ENCODE peak calls at places on chromosomes 1 and 21, in four cellular contexts. One of them, this sample, is unnamed.

GRCh38 chr1:21468597-21468996 is 28.7 kb downstream of the NBPF3 start:
- DNase-seq in Panc1: no peak
- DNase-seq in HepG2: no peak
- DNase-seq in endothelial cell of umbilical vein: peak; percentile 16
- DNase-seq in this sample: no peak

GRCh38 chr1:160580208-160580812 is 1.0 kb upstream of the CD84 start:
- DNase-seq in endothelial cell of umbilical vein: no peak
- DNase-seq in HepG2: no peak
- DNase-seq in Panc1: no peak
- DNase-seq in this sample: no peak

GRCh38 chr1:18110598-18110939 is 3.0 kb downstream of the IGSF21 start:
- DNase-seq in HepG2: no peak
- DNase-seq in endothelial cell of umbilical vein: no peak
- DNase-seq in Panc1: no peak
- DNase-seq in this sample: no peak

GRCh38 chr21:46386726-46387073 is 62.7 kb downstream of the PCNT start:
- DNase-seq in Panc1: no peak
- DNase-seq in endothelial cell of umbilical vein: no peak
- DNase-seq in HepG2: no peak
- DNase-seq in this sample: no peak

GRCh38 chr21:41357546-41357945 is 4.3 kb upstream of the MX2 start:
- DNase-seq in Panc1: no peak
- DNase-seq in HepG2: no peak
- DNase-seq in endothelial cell of umbilical vein: no peak
- DNase-seq in this sample: no peak

GRCh38 chr1:10975567-10976326 is 36.7 kb upstream of the TARDBP start:
- DNase-seq in Panc1: peak; percentile 33
- DNase-seq in HepG2: peak; percentile 48
- DNase-seq in endothelial cell of umbilical vein: no peak
- DNase-seq in this sample: no peak

GRCh38 chr1:89873757-89874156 is 52.9 kb downstream of the LRRC8D start:
- DNase-seq in Panc1: no peak
- DNase-seq in endothelial cell of umbilical vein: peak; percentile 76
- DNase-seq in HepG2: no peak
- DNase-seq in this sample: no peak

GRCh38 chr1:198220428-198220827 is 63.6 kb downstream of the NEK7 start:
- DNase-seq in HepG2: no peak
- DNase-seq in Panc1: peak; percentile 36
- DNase-seq in endothelial cell of umbilical vein: peak; percentile 98
- DNase-seq in this sample: no peak

GRCh38 chr1:239879321-239880170 is 212.1 kb upstream of the FMN2 start:
- DNase-seq in endothelial cell of umbilical vein: no peak
- DNase-seq in Panc1: no peak
- DNase-seq in HepG2: no peak
- DNase-seq in this sample: no peak

GRCh38 chr1:63797056-63797726 is 23.4 kb downstream of the ROR1 start:
- DNase-seq in HepG2: peak; percentile 9
- DNase-seq in endothelial cell of umbilical vein: no peak
- DNase-seq in Panc1: no peak
- DNase-seq in this sample: no peak

GRCh38 chr1:15153184-15153841 is at the start of gene TMEM51:
- DNase-seq in Panc1: no peak
- DNase-seq in endothelial cell of umbilical vein: peak; percentile 79
- DNase-seq in HepG2: peak; percentile 60
- DNase-seq in this sample: no peak

GRCh38 chr1:232641507-232641906 is 11.6 kb upstream of the SIPA1L2 start:
- DNase-seq in endothelial cell of umbilical vein: no peak
- DNase-seq in HepG2: no peak
- DNase-seq in Panc1: no peak
- DNase-seq in this sample: no peak

GRCh38 chr21:32844653-32845443 is 73.3 kb upstream of the PAXBP1 start:
- DNase-seq in Panc1: no peak
- DNase-seq in HepG2: no peak
- DNase-seq in endothelial cell of umbilical vein: no peak
- DNase-seq in this sample: no peak

GRCh38 chr21:45459171-45460010 is 54.4 kb downstream of the COL18A1 start:
- DNase-seq in endothelial cell of umbilical vein: no peak
- DNase-seq in Panc1: no peak
- DNase-seq in HepG2: peak; percentile 26
- DNase-seq in this sample: no peak

GRCh38 chr1:185644531-185644930 is 89.7 kb upstream of the HMCN1 start:
- DNase-seq in endothelial cell of umbilical vein: no peak
- DNase-seq in Panc1: no peak
- DNase-seq in HepG2: no peak
- DNase-seq in this sample: no peak

GRCh38 chr21:46116846-46117585 is 19.1 kb downstream of the COL6A2 start:
- DNase-seq in HepG2: no peak
- DNase-seq in endothelial cell of umbilical vein: no peak
- DNase-seq in Panc1: no peak
- DNase-seq in this sample: no peak

GRCh38 chr1:215786997-215787396 is 219.9 kb downstream of the KCTD3 start:
- DNase-seq in HepG2: no peak
- DNase-seq in endothelial cell of umbilical vein: no peak
- DNase-seq in Panc1: no peak
- DNase-seq in this sample: no peak

GRCh38 chr1:222629921-222630535 is 12.1 kb downstream of the MIA3 start:
- DNase-seq in Panc1: no peak
- DNase-seq in HepG2: no peak
- DNase-seq in endothelial cell of umbilical vein: no peak
- DNase-seq in this sample: no peak

GRCh38 chr1:180837025-180837424 is 75.7 kb upstream of the KIAA1614 start:
- DNase-seq in endothelial cell of umbilical vein: no peak
- DNase-seq in HepG2: no peak
- DNase-seq in Panc1: no peak
- DNase-seq in this sample: no peak

GRCh38 chr1:99548924-99549605 is 96.8 kb upstream of the PALMD start:
- DNase-seq in HepG2: no peak
- DNase-seq in Panc1: no peak
- DNase-seq in endothelial cell of umbilical vein: peak; percentile 74
- DNase-seq in this sample: peak; percentile 62

GRCh38 chr1:68590473-68590872 is 93.6 kb upstream of the DEPDC1 start:
- DNase-seq in endothelial cell of umbilical vein: peak; percentile 2
- DNase-seq in HepG2: no peak
- DNase-seq in Panc1: no peak
- DNase-seq in this sample: no peak

GRCh38 chr1:23597635-23598388 is 38.5 kb upstream of the ID3 start:
- DNase-seq in endothelial cell of umbilical vein: no peak
- DNase-seq in HepG2: no peak
- DNase-seq in Panc1: no peak
- DNase-seq in this sample: peak; percentile 77

GRCh38 chr1:181453541-181454201 is 29.6 kb upstream of the CACNA1E start:
- DNase-seq in HepG2: no peak
- DNase-seq in endothelial cell of umbilical vein: no peak
- DNase-seq in Panc1: no peak
- DNase-seq in this sample: no peak

GRCh38 chr1:10629816-10630571 is 155.2 kb downstream of the PEX14 start:
- DNase-seq in endothelial cell of umbilical vein: no peak
- DNase-seq in Panc1: no peak
- DNase-seq in HepG2: no peak
- DNase-seq in this sample: no peak

GRCh38 chr1:6507461-6507911 is 16.0 kb upstream of the PLEKHG5 start:
- DNase-seq in Panc1: no peak
- DNase-seq in HepG2: no peak
- DNase-seq in endothelial cell of umbilical vein: no peak
- DNase-seq in this sample: no peak

GRCh38 chr1:51799372-51799771 is 79.2 kb downstream of the NRDC start:
- DNase-seq in endothelial cell of umbilical vein: no peak
- DNase-seq in Panc1: no peak
- DNase-seq in HepG2: no peak
- DNase-seq in this sample: no peak

GRCh38 chr1:101137144-101138126 is 99.4 kb upstream of the S1PR1 start:
- DNase-seq in HepG2: peak; percentile 53
- DNase-seq in endothelial cell of umbilical vein: peak; percentile 24
- DNase-seq in Panc1: no peak
- DNase-seq in this sample: no peak

GRCh38 chr1:1019122-1019999 is 559 bp upstream of the AGRN start:
- DNase-seq in endothelial cell of umbilical vein: peak; percentile 64
- DNase-seq in Panc1: no peak
- DNase-seq in HepG2: peak; percentile 88
- DNase-seq in this sample: no peak

GRCh38 chr1:235775461-235775860 is 91.2 kb downstream of the LYST start:
- DNase-seq in HepG2: no peak
- DNase-seq in endothelial cell of umbilical vein: no peak
- DNase-seq in Panc1: no peak
- DNase-seq in this sample: no peak

GRCh38 chr1:235253219-235253640 is 74.7 kb downstream of the ARID4B start:
- DNase-seq in Panc1: peak; percentile 69
- DNase-seq in endothelial cell of umbilical vein: peak; percentile 71
- DNase-seq in HepG2: peak; percentile 66
- DNase-seq in this sample: peak; percentile 89

GRCh38 chr21:46205121-46205520 is 20.9 kb upstream of the SPATC1L start:
- DNase-seq in HepG2: no peak
- DNase-seq in Panc1: no peak
- DNase-seq in endothelial cell of umbilical vein: no peak
- DNase-seq in this sample: no peak

GRCh38 chr1:111831153-111831552 is 75.5 kb downstream of the DDX20 start:
- DNase-seq in endothelial cell of umbilical vein: no peak
- DNase-seq in Panc1: no peak
- DNase-seq in HepG2: no peak
- DNase-seq in this sample: no peak

GRCh38 chr1:85202092-85202863 is 1.5 kb upstream of the SYDE2 start:
- DNase-seq in HepG2: no peak
- DNase-seq in endothelial cell of umbilical vein: no peak
- DNase-seq in Panc1: no peak
- DNase-seq in this sample: no peak

GRCh38 chr1:48572632-48573258 is 100.7 kb upstream of the SPATA6 start:
- DNase-seq in endothelial cell of umbilical vein: peak; percentile 7
- DNase-seq in Panc1: peak; percentile 15
- DNase-seq in HepG2: peak; percentile 38
- DNase-seq in this sample: peak; percentile 20

GRCh38 chr1:4565169-4565568 is 89.2 kb upstream of the AJAP1 start:
- DNase-seq in Panc1: no peak
- DNase-seq in HepG2: no peak
- DNase-seq in endothelial cell of umbilical vein: no peak
- DNase-seq in this sample: no peak

GRCh38 chr1:57353589-57353988 is 70.3 kb downstream of the DAB1 start:
- DNase-seq in HepG2: no peak
- DNase-seq in Panc1: no peak
- DNase-seq in endothelial cell of umbilical vein: no peak
- DNase-seq in this sample: no peak

GRCh38 chr1:172399369-172400072 is 21.0 kb upstream of the C1orf105 start:
- DNase-seq in Panc1: peak; percentile 85
- DNase-seq in HepG2: peak; percentile 78
- DNase-seq in endothelial cell of umbilical vein: peak; percentile 89
- DNase-seq in this sample: peak; percentile 44

GRCh38 chr1:64934115-64934880 is 32.1 kb downstream of the JAK1 start:
- DNase-seq in endothelial cell of umbilical vein: peak; percentile 36
- DNase-seq in HepG2: peak; percentile 61
- DNase-seq in Panc1: no peak
- DNase-seq in this sample: no peak
- H3K4me3 ChIP-seq in endothelial cell of umbilical vein: no peak overlapping the region
- H3K4me3 ChIP-seq in HepG2: peak overlapping the region; percentile 45
- H3K4me3 ChIP-seq in Panc1: no peak overlapping the region
- H3K4me3 ChIP-seq in this sample: no peak overlapping the region

DNA sequence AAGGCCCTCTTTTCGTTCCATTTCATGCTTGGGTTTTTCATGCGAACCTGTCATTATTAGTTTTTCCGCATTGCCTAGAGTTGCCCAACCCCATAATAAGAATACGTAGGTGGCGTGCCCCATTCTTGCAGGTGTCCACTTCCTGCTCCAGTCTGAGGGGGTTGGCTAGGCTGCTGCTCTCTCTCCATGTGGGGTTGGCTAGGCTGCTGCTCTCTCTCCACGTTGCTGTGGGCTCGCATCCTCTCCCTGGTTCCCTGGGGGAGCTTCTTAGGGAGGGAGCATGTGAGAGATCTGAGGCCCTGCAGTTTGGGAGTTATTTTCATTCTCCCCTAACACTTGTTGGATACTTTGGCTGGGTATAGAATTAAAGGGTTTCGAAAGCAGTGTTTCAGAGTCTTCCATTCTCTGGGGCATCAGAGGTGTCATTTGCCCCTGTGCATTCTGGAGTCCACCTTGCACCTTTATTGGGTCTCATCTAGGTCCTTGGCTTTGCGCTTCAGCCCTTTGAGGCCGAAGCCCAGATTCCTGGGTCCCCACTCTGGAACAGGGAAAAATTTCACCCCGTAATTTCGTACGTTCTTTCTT is 8.6 kb downstream of the C1orf35 start:
- DNase-seq in endothelial cell of umbilical vein: no peak
- DNase-seq in HepG2: no peak
- DNase-seq in Panc1: no peak
- DNase-seq in this sample: no peak
- TF ChIP-seq POLR2AphosphoS5 in endothelial cell of umbilical vein: no peak
- TF ChIP-seq POLR2AphosphoS5 in HepG2: no peak
- TF ChIP-seq POLR2AphosphoS5 in Panc1: no peak
- TF ChIP-seq POLR2AphosphoS5 in this sample: no peak

GRCh38 chr1:200042437-200043329 is 15.2 kb downstream of the NR5A2 start:
- DNase-seq in endothelial cell of umbilical vein: peak; percentile 64
- DNase-seq in Panc1: no peak
- DNase-seq in HepG2: no peak
- DNase-seq in this sample: no peak

GRCh38 chr1:200042119-200042436 is 14.6 kb downstream of the NR5A2 start:
- DNase-seq in endothelial cell of umbilical vein: no peak
- DNase-seq in Panc1: no peak
- DNase-seq in HepG2: no peak
- DNase-seq in this sample: no peak

GRCh38 chr1:200040516-200041138 is 13.1 kb downstream of the NR5A2 start:
- DNase-seq in endothelial cell of umbilical vein: peak; percentile 61
- DNase-seq in HepG2: peak; percentile 77
- DNase-seq in Panc1: no peak
- DNase-seq in this sample: no peak

GRCh38 chr1:200039849-200040479 is 12.5 kb downstream of the NR5A2 start:
- DNase-seq in endothelial cell of umbilical vein: peak; percentile 52
- DNase-seq in HepG2: no peak
- DNase-seq in Panc1: no peak
- DNase-seq in this sample: no peak

GRCh38 chr1:200041337-200042118 is 14.0 kb downstream of the NR5A2 start:
- DNase-seq in HepG2: no peak
- DNase-seq in endothelial cell of umbilical vein: peak; percentile 30
- DNase-seq in Panc1: no peak
- DNase-seq in this sample: no peak
- H3K4me3 ChIP-seq in HepG2: peak overlapping the region; percentile 64
- H3K4me3 ChIP-seq in endothelial cell of umbilical vein: no peak overlapping the region
- H3K4me3 ChIP-seq in Panc1: peak overlapping the region; percentile 59
- H3K4me3 ChIP-seq in this sample: no peak overlapping the region

DNA sequence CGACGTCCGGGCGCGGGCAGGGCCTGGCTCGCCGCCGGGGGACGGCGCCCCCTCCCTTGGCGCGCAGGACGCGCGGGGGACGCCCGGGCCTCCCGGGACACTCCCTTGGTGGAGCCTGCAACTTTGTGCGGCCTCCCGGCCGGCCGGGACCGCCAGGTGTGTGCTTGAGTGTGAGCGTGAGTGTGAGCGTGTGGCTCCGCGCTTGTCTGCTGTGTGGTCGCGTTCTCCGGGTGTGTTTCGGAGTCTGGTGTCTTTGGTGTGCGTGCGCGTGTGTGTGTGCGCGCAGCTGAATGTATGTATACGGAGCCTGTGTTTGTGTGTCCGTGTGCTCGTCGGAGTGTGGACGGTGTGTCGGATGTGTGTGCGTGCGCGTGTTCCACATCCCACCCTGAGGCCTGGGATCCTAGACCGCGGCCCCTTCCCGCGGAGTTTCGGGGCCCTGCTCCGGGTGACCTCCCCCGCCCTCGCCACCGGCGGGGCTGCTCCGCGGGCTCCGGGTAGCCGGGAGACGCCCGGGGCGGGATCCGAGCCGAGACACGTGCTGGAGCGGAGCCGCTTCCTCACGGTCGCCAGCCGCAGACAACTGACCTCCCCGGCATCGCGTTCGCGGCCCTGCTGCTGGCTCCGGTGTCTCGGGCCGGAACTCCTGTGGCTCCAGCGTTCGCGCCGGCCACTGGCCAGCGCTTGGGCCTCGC is 1.7 kb downstream of the PTPRU start:
- DNase-seq in endothelial cell of umbilical vein: peak; percentile 5
- DNase-seq in HepG2: peak; percentile 34
- DNase-seq in Panc1: no peak
- DNase-seq in this sample: no peak
- TF ChIP-seq POLR2AphosphoS5 in endothelial cell of umbilical vein: no peak
- TF ChIP-seq POLR2AphosphoS5 in HepG2: no peak
- TF ChIP-seq POLR2AphosphoS5 in Panc1: no peak
- TF ChIP-seq POLR2AphosphoS5 in this sample: no peak

This sample was measured in SK-N-MC.